ENCODE peak calls at places on chromosomes 4 and X, in seven cellular contexts. One of them, this sample, is unnamed.

GRCh38 chr4:182143086-182143821 is 99.9 kb upstream of the TENM3 start:
- DNase-seq in mucosa of descending colon: no peak
- DNase-seq in naive thymus-derived CD4-positive, alpha-beta T cell: no peak
- DNase-seq in Calu3: no peak
- DNase-seq in endothelial cell: peak
- DNase-seq in small intestine: peak
- DNase-seq in activated naive CD8-positive, alpha-beta T cell treated with anti-CD3 and anti-CD28 coated beads, Interleukin-2, amount 10 ng/mL, durations not matched to agents 7 days and 5 days: no peak
- DNase-seq in this sample: no peak

GRCh38 chr4:102789317-102789717 is 28.5 kb upstream of the MANBA start:
- DNase-seq in mucosa of descending colon: no peak
- DNase-seq in naive thymus-derived CD4-positive, alpha-beta T cell: no peak
- DNase-seq in Calu3: no peak
- DNase-seq in endothelial cell: no peak
- DNase-seq in small intestine: no peak
- DNase-seq in activated naive CD8-positive, alpha-beta T cell treated with anti-CD3 and anti-CD28 coated beads, Interleukin-2, amount 10 ng/mL, durations not matched to agents 7 days and 5 days: no peak
- DNase-seq in this sample: no peak

GRCh38 chr4:73053974-73054480 is 15.5 kb downstream of the COX18 start:
- DNase-seq in mucosa of descending colon: no peak
- DNase-seq in naive thymus-derived CD4-positive, alpha-beta T cell: no peak
- DNase-seq in Calu3: no peak
- DNase-seq in endothelial cell: no peak
- DNase-seq in small intestine: no peak
- DNase-seq in activated naive CD8-positive, alpha-beta T cell treated with anti-CD3 and anti-CD28 coated beads, Interleukin-2, amount 10 ng/mL, durations not matched to agents 7 days and 5 days: no peak
- DNase-seq in this sample: no peak

GRCh38 chrX:72048515-72049455 is 82.9 kb downstream of the RTL5 start:
- DNase-seq in mucosa of descending colon: no peak
- DNase-seq in naive thymus-derived CD4-positive, alpha-beta T cell: no peak
- DNase-seq in Calu3: no peak
- DNase-seq in endothelial cell: no peak
- DNase-seq in small intestine: peak
- DNase-seq in activated naive CD8-positive, alpha-beta T cell treated with anti-CD3 and anti-CD28 coated beads, Interleukin-2, amount 10 ng/mL, durations not matched to agents 7 days and 5 days: no peak
- DNase-seq in this sample: no peak

GRCh38 chr4:2280531-2281300 is 18.8 kb upstream of the MXD4 start:
- DNase-seq in mucosa of descending colon: peak
- DNase-seq in naive thymus-derived CD4-positive, alpha-beta T cell: no peak
- DNase-seq in Calu3: peak
- DNase-seq in endothelial cell: no peak
- DNase-seq in small intestine: peak
- DNase-seq in activated naive CD8-positive, alpha-beta T cell treated with anti-CD3 and anti-CD28 coated beads, Interleukin-2, amount 10 ng/mL, durations not matched to agents 7 days and 5 days: no peak
- DNase-seq in this sample: no peak

GRCh38 chrX:48896611-48897011 is 957 bp downstream of the TIMM17B start:
- DNase-seq in mucosa of descending colon: no peak
- DNase-seq in naive thymus-derived CD4-positive, alpha-beta T cell: no peak
- DNase-seq in Calu3: no peak
- DNase-seq in endothelial cell: no peak
- DNase-seq in small intestine: no peak
- DNase-seq in activated naive CD8-positive, alpha-beta T cell treated with anti-CD3 and anti-CD28 coated beads, Interleukin-2, amount 10 ng/mL, durations not matched to agents 7 days and 5 days: no peak
- DNase-seq in this sample: no peak

GRCh38 chr4:33063238-33063637 is 2343.1 kb downstream of the PCDH7 start:
- DNase-seq in mucosa of descending colon: no peak
- DNase-seq in naive thymus-derived CD4-positive, alpha-beta T cell: no peak
- DNase-seq in Calu3: no peak
- DNase-seq in endothelial cell: no peak
- DNase-seq in small intestine: no peak
- DNase-seq in activated naive CD8-positive, alpha-beta T cell treated with anti-CD3 and anti-CD28 coated beads, Interleukin-2, amount 10 ng/mL, durations not matched to agents 7 days and 5 days: no peak
- DNase-seq in this sample: no peak

GRCh38 chr4:37540486-37540885 is 145.7 kb downstream of the RELL1 start:
- DNase-seq in mucosa of descending colon: no peak
- DNase-seq in naive thymus-derived CD4-positive, alpha-beta T cell: no peak
- DNase-seq in Calu3: peak
- DNase-seq in endothelial cell: no peak
- DNase-seq in small intestine: no peak
- DNase-seq in activated naive CD8-positive, alpha-beta T cell treated with anti-CD3 and anti-CD28 coated beads, Interleukin-2, amount 10 ng/mL, durations not matched to agents 7 days and 5 days: no peak
- DNase-seq in this sample: no peak

GRCh38 chrX:63686878-63687714 is 97.9 kb downstream of the ARHGEF9 start:
- DNase-seq in mucosa of descending colon: no peak
- DNase-seq in naive thymus-derived CD4-positive, alpha-beta T cell: no peak
- DNase-seq in Calu3: peak
- DNase-seq in endothelial cell: peak
- DNase-seq in small intestine: peak
- DNase-seq in activated naive CD8-positive, alpha-beta T cell treated with anti-CD3 and anti-CD28 coated beads, Interleukin-2, amount 10 ng/mL, durations not matched to agents 7 days and 5 days: peak
- DNase-seq in this sample: peak